ENCODE peak calls at places on chromosomes 12 and 14, in four cellular contexts. G, Y, D and W are unnamed samples.

GRCh38 chr12:109820921-109821381 is 12.2 kb downstream of the TRPV4 start:
- DNase-seq in G (no peak), Y (no peak), D (no peak), W (no peak)

GRCh38 chr12:24739094-24739779 is 209.7 kb downstream of the BCAT1 start:
- DNase-seq in G (no peak), Y (no peak), D (no peak), W (no peak)

GRCh38 chr12:75863475-75863874 is 168.1 kb downstream of the PHLDA1 start:
- DNase-seq in G (no peak), Y (no peak), D (no peak), W (peak; percentile 22)

GRCh38 chr14:33348510-33348909 is 409.8 kb downstream of the NPAS3 start:
- DNase-seq in G (no peak), Y (no peak), D (no peak), W (no peak)

GRCh38 chr14:85010186-85010585 is 519.8 kb upstream of the FLRT2 start:
- DNase-seq in G (no peak), Y (no peak), D (no peak), W (no peak)

GRCh38 chr12:52561880-52562449 is 9.0 kb upstream of the KRT71 start:
- DNase-seq in G (peak; percentile 37), Y (peak; percentile 53), D (peak; percentile 33), W (peak; percentile 21)

GRCh38 chr14:90593254-90594040 is 196.6 kb downstream of the CALM1 start:
- DNase-seq in G (no peak), Y (no peak), D (no peak), W (no peak)

GRCh38 chr12:127268121-127268520 is 998.8 kb upstream of the TMEM132C start:
- DNase-seq in G (no peak), Y (no peak), D (no peak), W (no peak)

GRCh38 chr14:104072586-104072985 is 12.9 kb upstream of the ASPG start:
- DNase-seq in G (no peak), Y (no peak), D (peak; percentile 44), W (no peak)

GRCh38 chr12:120247621-120248030 is 17.9 kb downstream of the PXN start:
- DNase-seq in G (no peak), Y (no peak), D (peak; percentile 61), W (no peak)

GRCh38 chr14:84409435-84409834 is 1120.5 kb upstream of the FLRT2 start:
- DNase-seq in G (no peak), Y (no peak), D (no peak), W (no peak)

GRCh38 chr14:92088494-92088893 is 17.9 kb downstream of the ATXN3 start:
- DNase-seq in G (no peak), Y (no peak), D (no peak), W (no peak)

GRCh38 chr14:63275611-63276010 is 43.1 kb downstream of the GPHB5 start:
- DNase-seq in G (no peak), Y (no peak), D (no peak), W (no peak)

GRCh38 chr12:95646781-95647184 is 95.5 kb upstream of the USP44 start:
- DNase-seq in G (no peak), Y (no peak), D (no peak), W (no peak)

GRCh38 chr12:132560421-132560830 is 50.0 kb downstream of the LRCOL1 start:
- DNase-seq in G (peak; percentile 70), Y (no peak), D (peak; percentile 46), W (peak; percentile 58)

GRCh38 chr12:30753761-30754382 is 879 bp downstream of the CAPRIN2 start:
- DNase-seq in G (peak; percentile 2), Y (no peak), D (peak; percentile 12), W (peak; percentile 17)

GRCh38 chr14:103803661-103804060 is 43.7 kb downstream of the PPP1R13B start:
- DNase-seq in G (no peak), Y (no peak), D (peak; percentile 28), W (no peak)

GRCh38 chr12:117567644-117568043 is 206.2 kb upstream of the NOS1 start:
- DNase-seq in G (no peak), Y (no peak), D (no peak), W (no peak)

GRCh38 chr12:62434504-62435336 is 31.9 kb upstream of the MON2 start:
- DNase-seq in G (no peak), Y (no peak), D (peak; percentile 58), W (no peak)

GRCh38 chr14:56874375-56874774 is 64.1 kb upstream of the OTX2 start:
- DNase-seq in G (peak; percentile 73), Y (peak; percentile 68), D (peak; percentile 70), W (peak; percentile 44)

GRCh38 chr12:101490286-101490920 is 15.3 kb downstream of the SPIC start:
- DNase-seq in G (peak; percentile 53), Y (peak; percentile 71), D (peak; percentile 54), W (peak; percentile 66)

GRCh38 chr14:74427651-74428050 is 1.6 kb upstream of the SYNDIG1L start:
- DNase-seq in G (no peak), Y (no peak), D (no peak), W (no peak)

GRCh38 chr14:101562659-101563351 is 1.5 kb downstream of the DIO3 start:
- DNase-seq in G (no peak), Y (no peak), D (no peak), W (no peak)

GRCh38 chr12:34333337-34333736 is 311.0 kb downstream of the ALG10 start:
- DNase-seq in G (no peak), Y (no peak), D (peak; percentile 53), W (no peak)

GRCh38 chr14:59268858-59269257 is 80.4 kb downstream of the DAAM1 start:
- DNase-seq in G (no peak), Y (no peak), D (no peak), W (no peak)

GRCh38 chr14:100537701-100538565 is 49.3 kb downstream of the BEGAIN start:
- DNase-seq in G (no peak), Y (peak; percentile 35), D (no peak), W (no peak)

GRCh38 chr12:103771466-103771865 is 69.6 kb downstream of the NT5DC3 start:
- DNase-seq in G (peak; percentile 59), Y (peak; percentile 81), D (peak; percentile 72), W (peak; percentile 49)

GRCh38 chr14:103427485-103428443 is 42.5 kb downstream of the MARK3 start:
- DNase-seq in G (peak; percentile 8), Y (peak; percentile 77), D (peak; percentile 52), W (no peak)

GRCh38 chr14:50718949-50719348 is 50.8 kb upstream of the SAV1 start:
- DNase-seq in G (no peak), Y (no peak), D (no peak), W (no peak)

GRCh38 chr14:50717826-50718225 is 49.7 kb upstream of the SAV1 start:
- DNase-seq in G (no peak), Y (no peak), D (no peak), W (no peak)

GRCh38 chr14:50711043-50711442 is 42.9 kb upstream of the SAV1 start:
- DNase-seq in G (no peak), Y (no peak), D (no peak), W (no peak)

GRCh38 chr14:50719911-50720759 is 52.0 kb upstream of the SAV1 start:
- DNase-seq in G (no peak), Y (no peak), D (no peak), W (no peak)

GRCh38 chr14:50714452-50715073 is 46.5 kb upstream of the SAV1 start:
- DNase-seq in G (peak; percentile 31), Y (no peak), D (peak; percentile 67), W (peak; percentile 39)
- TF ChIP-seq CTCF in G (peak; percentile 57), Y (peak; percentile 64), D (peak; percentile 79), W (peak; percentile 36)

DNA sequence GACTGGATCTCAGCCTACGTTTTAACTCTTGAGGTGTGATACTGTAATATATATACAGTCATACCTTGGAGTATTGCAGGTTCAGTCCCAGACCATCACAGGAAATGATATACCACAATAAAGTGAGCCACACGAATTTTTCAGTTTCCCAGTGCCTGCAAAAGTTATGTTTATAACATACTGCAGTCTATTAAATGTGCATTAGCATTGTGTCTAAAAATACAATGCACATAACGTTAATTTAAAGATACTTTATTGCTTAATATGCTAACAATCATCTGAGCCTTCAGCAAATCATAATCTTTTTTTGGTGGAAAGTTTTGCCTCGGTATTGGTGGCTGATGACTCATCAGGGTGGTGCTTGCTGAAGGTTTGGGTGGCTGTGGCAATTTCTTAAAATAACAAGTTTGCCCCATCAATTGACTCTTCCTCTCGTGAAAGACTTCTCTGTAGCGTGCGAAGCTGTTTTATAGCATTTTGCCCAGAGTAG is 18.9 kb downstream of the PYROXD1 start:
- DNase-seq in G (no peak), Y (no peak), D (peak; percentile 10), W (no peak)
- H3K4me2 ChIP-seq in G (no peak overlapping the region), Y (no peak overlapping the region), D (no peak overlapping the region), W (no peak overlapping the region)

GRCh38 chr12:3323002-3323685 is 167.9 kb upstream of the PRMT8 start:
- DNase-seq in G (no peak), Y (no peak), D (no peak), W (no peak)
- H3K27ac ChIP-seq in G (no peak overlapping the region), Y (no peak overlapping the region), D (no peak overlapping the region), W (no peak overlapping the region)

GRCh38 chr12:68067762-68068376 is 78.6 kb downstream of the IFNG-AS1 start:
- DNase-seq in G (no peak), Y (no peak), D (peak; percentile 44), W (no peak)
- TF ChIP-seq CTCF in G (peak; percentile 41), Y (peak; percentile 66), D (peak; percentile 79), W (no peak)

GRCh38 chr12:92987362-92987761 is 58.3 kb upstream of the EEA1 start:
- DNase-seq in G (peak; percentile 74), Y (no peak), D (peak; percentile 87), W (peak; percentile 85)
- H3K4me2 ChIP-seq in G (no peak overlapping the region), Y (no peak overlapping the region), D (peak overlapping the region; percentile 16), W (peak overlapping the region; percentile 18)

GRCh38 chr12:123474493-123475255 is 16.7 kb downstream of the SNRNP35 start:
- DNase-seq in G (no peak), Y (no peak), D (no peak), W (no peak)

GRCh38 chr12:123478069-123478468 is 20.1 kb downstream of the SNRNP35 start:
- DNase-seq in G (no peak), Y (no peak), D (no peak), W (no peak)

GRCh38 chr12:123479442-123480180 is 21.7 kb downstream of the SNRNP35 start:
- DNase-seq in G (no peak), Y (no peak), D (no peak), W (no peak)

GRCh38 chr12:123475256-123475703 is 17.3 kb downstream of the SNRNP35 start:
- DNase-seq in G (no peak), Y (no peak), D (no peak), W (no peak)

DNA sequence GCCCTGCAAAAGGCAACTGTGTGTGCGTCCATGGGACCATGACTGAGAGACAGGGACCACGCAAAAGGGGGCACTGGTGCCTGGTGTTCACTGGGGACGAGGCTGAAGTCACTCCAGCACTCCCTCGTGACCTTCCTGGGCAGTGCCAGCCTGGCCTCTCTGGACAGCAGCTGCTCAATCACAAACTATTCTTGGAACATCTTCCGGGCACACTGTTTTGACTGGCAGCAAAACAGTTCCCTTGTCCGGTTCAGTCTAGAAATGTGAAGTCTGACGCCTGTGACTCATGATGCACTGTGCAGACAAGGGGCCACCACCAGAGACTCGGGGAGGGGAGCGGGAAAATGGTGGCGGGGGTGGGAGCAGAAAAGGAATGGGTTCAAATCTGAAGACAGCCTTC is 20.8 kb downstream of the SNRNP35 start:
- DNase-seq in G (no peak), Y (no peak), D (no peak), W (no peak)
- H3K27ac ChIP-seq in G (no peak overlapping the region), Y (no peak overlapping the region), D (no peak overlapping the region), W (no peak overlapping the region)